ENCODE peak calls at places on chromosomes 7 and 10, in four cellular contexts. N is spleen, W is fibroblast of lung, M is HFF-Myc. U is an unnamed sample.

GRCh38 chr10:111281516-111281915 is 204.7 kb downstream of the ADRA2A start:
- DNase-seq in N (no peak), W (no peak), M (no peak), U (no peak)

GRCh38 chr7:43872401-43873165 is 3.3 kb upstream of the MRPS24 start:
- DNase-seq in N (peak; percentile 64), W (peak; percentile 91), M (peak; percentile 69), U (no peak)

GRCh38 chr7:33842141-33842540 is 63.2 kb upstream of the BMPER start:
- DNase-seq in N (no peak), W (no peak), M (no peak), U (no peak)

GRCh38 chr10:6722616-6723004 is 142.5 kb upstream of the PRKCQ start:
- DNase-seq in N (no peak), W (peak; percentile 52), M (no peak), U (no peak)

GRCh38 chr10:127922675-127923366 is 15.9 kb downstream of the PTPRE start:
- DNase-seq in N (no peak), W (peak; percentile 81), M (no peak), U (no peak)

GRCh38 chr7:135802697-135803096 is 54.1 kb upstream of the FAM180A start:
- DNase-seq in N (no peak), W (peak; percentile 18), M (no peak), U (no peak)

GRCh38 chr7:85512802-85513201 is 325.9 kb upstream of the SEMA3D start:
- DNase-seq in N (no peak), W (no peak), M (no peak), U (no peak)

GRCh38 chr10:97188234-97188847 is 2.6 kb upstream of the SLIT1 start:
- DNase-seq in N (peak; percentile 57), W (no peak), M (no peak), U (no peak)

GRCh38 chr7:47495269-47495875 is 86.5 kb downstream of the TNS3 start:
- DNase-seq in N (no peak), W (no peak), M (no peak), U (no peak)

GRCh38 chr10:1116051-1116450 is 59.9 kb downstream of the WDR37 start:
- DNase-seq in N (no peak), W (no peak), M (no peak), U (no peak)

GRCh38 chr7:66187894-66188293 is 17.2 kb upstream of the TPST1 start:
- DNase-seq in N (no peak), W (no peak), M (no peak), U (no peak)

GRCh38 chr7:99331002-99331401 is 5.3 kb downstream of the ARPC1A start:
- DNase-seq in N (no peak), W (no peak), M (no peak), U (no peak)

GRCh38 chr7:44221231-44221791 is 20.5 kb downstream of the YKT6 start:
- DNase-seq in N (peak; percentile 73), W (no peak), M (no peak), U (no peak)

GRCh38 chr10:46514431-46514861 is 42.0 kb downstream of the GPRIN2 start:
- DNase-seq in N (peak; percentile 59), W (no peak), M (no peak), U (no peak)

GRCh38 chr10:92747600-92747999 is 57.8 kb downstream of the HHEX start:
- DNase-seq in N (peak; percentile 82), W (no peak), M (no peak), U (no peak)

GRCh38 chr7:101952355-101953247 is 135.2 kb downstream of the CUX1 start:
- DNase-seq in N (no peak), W (peak; percentile 91), M (no peak), U (no peak)

GRCh38 chr7:27695096-27695495 is 32.4 kb upstream of the HIBADH start:
- DNase-seq in N (no peak), W (peak; percentile 65), M (no peak), U (no peak)

GRCh38 chr10:3897156-3897555 is 112.1 kb upstream of the KLF6 start:
- DNase-seq in N (no peak), W (peak; percentile 39), M (no peak), U (no peak)

GRCh38 chr10:28719789-28720436 is 42.6 kb downstream of the BAMBI start:
- DNase-seq in N (no peak), W (peak; percentile 39), M (no peak), U (no peak)

GRCh38 chr10:32374605-32375004 is 27.6 kb upstream of the EPC1 start:
- DNase-seq in N (no peak), W (peak; percentile 15), M (no peak), U (no peak)

GRCh38 chr7:94012748-94013147 is 8.6 kb upstream of the BET1 start:
- DNase-seq in N (no peak), W (no peak), M (no peak), U (no peak)

GRCh38 chr10:6146921-6147320 is 55.8 kb upstream of the PFKFB3 start:
- DNase-seq in N (no peak), W (no peak), M (no peak), U (no peak)

DNA sequence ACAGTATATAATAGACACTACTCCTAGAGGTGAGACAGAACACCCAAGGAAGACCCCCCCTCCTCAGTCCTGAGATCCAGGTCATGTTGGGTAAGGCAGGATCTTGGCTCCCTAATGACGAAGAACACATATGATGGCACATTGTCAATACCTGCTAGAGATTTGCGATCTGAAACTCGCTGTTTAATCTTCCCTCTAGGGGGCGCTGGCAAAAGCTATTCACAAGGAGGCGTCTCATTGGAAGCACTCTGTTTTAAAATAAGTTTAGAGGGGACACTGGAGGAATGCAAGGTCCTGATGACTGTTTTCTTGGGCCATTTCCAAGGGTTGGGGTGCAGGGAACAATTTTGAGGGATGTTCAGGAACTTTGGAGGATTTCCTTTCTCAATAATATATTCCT is 1013.7 kb upstream of the MBL2 start:
- DNase-seq in N (no peak), W (no peak), M (no peak), U (no peak)
- TF ChIP-seq CTCF in N (no peak), W (peak; percentile 24), M (peak; percentile 13), U (no peak)

DNA sequence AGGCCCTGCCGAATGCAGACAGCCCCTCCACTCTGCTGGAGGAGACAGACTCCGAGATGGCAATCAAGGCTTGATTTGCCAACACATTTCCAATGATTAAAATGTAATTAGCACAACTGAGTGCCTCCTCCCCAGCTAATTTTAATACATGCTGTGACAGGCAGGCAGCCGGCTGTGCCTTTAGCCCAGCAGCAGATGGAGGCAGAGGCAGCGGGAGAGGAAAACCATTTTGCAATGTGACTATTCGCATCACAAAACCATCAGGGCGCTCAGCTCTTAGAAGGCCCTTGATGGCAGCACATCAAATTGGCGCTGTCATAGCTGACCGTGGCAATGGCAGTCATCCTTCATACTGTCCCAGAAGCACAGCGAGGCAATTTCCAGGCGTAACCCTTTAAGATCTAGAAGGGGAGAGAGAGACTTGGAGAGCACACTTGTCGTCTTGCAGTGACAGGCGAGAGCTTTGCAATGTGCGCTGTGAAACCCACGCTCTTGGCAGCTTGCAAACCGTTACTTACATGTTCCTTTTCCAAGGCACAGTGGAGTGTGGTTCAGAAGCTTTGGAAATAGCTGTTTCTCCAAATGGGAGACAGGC is 714.8 kb upstream of the GALNT17 start:
- DNase-seq in N (no peak), W (no peak), M (no peak), U (no peak)
- TF ChIP-seq CTCF in N (no peak), W (no peak), M (no peak), U (no peak)

GRCh38 chr7:90298145-90299038 is 22.7 kb downstream of the FAM237B start:
- DNase-seq in N (no peak), W (peak; percentile 76), M (peak; percentile 42), U (peak; percentile 38)
- TF ChIP-seq CTCF in N (no peak), W (peak; percentile 88), M (peak; percentile 71), U (peak; percentile 55)

GRCh38 chr7:32415519-32415918 is 74.7 kb downstream of the LSM5 start:
- DNase-seq in N (no peak), W (no peak), M (no peak), U (no peak)

GRCh38 chr7:32410545-32410944 is 79.6 kb downstream of the LSM5 start:
- DNase-seq in N (no peak), W (no peak), M (no peak), U (no peak)

GRCh38 chr7:32416846-32417245 is 73.3 kb downstream of the LSM5 start:
- DNase-seq in N (no peak), W (no peak), M (no peak), U (no peak)

GRCh38 chr7:32415936-32416335 is 74.2 kb downstream of the LSM5 start:
- DNase-seq in N (no peak), W (no peak), M (no peak), U (no peak)
- TF ChIP-seq CTCF in N (no peak), W (no peak), M (no peak), U (no peak)

U was measured in GM13976.